ENCODE peak calls at places on chromosomes 6 and 20, in five cellular contexts. Y is hepatocyte, D is uterus, J is adrenal gland, G is OCI-LY7. X is an unnamed sample.

GRCh38 chr20:15584507-15584906 is 988.7 kb downstream of the KIF16B start:
- DNase-seq in Y (no peak), G (no peak), J (no peak), D (no peak), X (no peak)

GRCh38 chr20:35306931-35307517 is 14.8 kb upstream of the FAM83C start:
- DNase-seq in D (no peak), J (peak), Y (peak), G (peak), X (peak)

GRCh38 chr6:101117397-101118185 is 236.5 kb upstream of the ASCC3 start:
- DNase-seq in J (no peak), D (no peak), G (no peak), Y (peak), X (no peak)

GRCh38 chr6:33578588-33579011 is 1.5 kb downstream of the BAK1 start:
- DNase-seq in G (peak), D (no peak), Y (no peak), J (no peak), X (no peak)

GRCh38 chr20:6711950-6712634 is 55.4 kb upstream of the BMP2 start:
- DNase-seq in D (no peak), J (no peak), Y (peak), G (no peak), X (peak)

GRCh38 chr6:113343940-113344339 is 513.2 kb upstream of the MARCKS start:
- DNase-seq in J (no peak), Y (no peak), D (no peak), G (no peak), X (no peak)

GRCh38 chr6:10411131-10411914 is 3.6 kb downstream of the TFAP2A start:
- DNase-seq in Y (no peak), D (no peak), J (no peak), G (no peak), X (no peak)

GRCh38 chr6:162070639-162071038 is 656.9 kb downstream of the PRKN start:
- DNase-seq in G (no peak), Y (no peak), D (no peak), J (no peak), X (no peak)

GRCh38 chr20:35653893-35654292 is 10.8 kb downstream of the CPNE1 start:
- DNase-seq in J (no peak), D (no peak), G (no peak), Y (no peak), X (no peak)

GRCh38 chr6:35736293-35736894 is 438 bp upstream of the ARMC12 start:
- DNase-seq in Y (peak), G (peak), J (peak), D (peak), X (peak)

GRCh38 chr20:19269737-19270325 is 57.4 kb downstream of the SLC24A3 start:
- DNase-seq in Y (no peak), J (no peak), D (no peak), G (no peak), X (no peak)

GRCh38 chr20:6008254-6008653 is 45.6 kb downstream of the LRRN4 start:
- DNase-seq in G (no peak), D (peak), Y (peak), J (peak), X (peak)

GRCh38 chr6:112592159-112592558 is 245.0 kb downstream of the RFPL4B start:
- DNase-seq in Y (no peak), D (no peak), J (no peak), G (no peak), X (no peak)

GRCh38 chr6:53618219-53618618 is 47.3 kb downstream of the KLHL31 start:
- DNase-seq in G (no peak), Y (no peak), D (no peak), J (no peak), X (no peak)

GRCh38 chr6:127118505-127119360 is at the start of gene RSPO3:
- DNase-seq in D (peak), G (no peak), Y (peak), J (no peak), X (peak)

GRCh38 chr6:160253714-160254113 is 4.9 kb downstream of the SLC22A2 start:
- DNase-seq in J (no peak), D (no peak), Y (peak), G (no peak), X (no peak)

GRCh38 chr6:146664871-146665270 is 66.1 kb downstream of the ADGB start:
- DNase-seq in J (no peak), D (no peak), Y (peak), G (no peak), X (no peak)

GRCh38 chr20:15945301-15945700 is 627.9 kb downstream of the KIF16B start:
- DNase-seq in J (no peak), G (no peak), D (no peak), Y (no peak), X (no peak)

GRCh38 chr6:34062156-34062555 is 83.7 kb downstream of the GRM4 start:
- DNase-seq in Y (no peak), J (no peak), G (no peak), D (no peak), X (no peak)

GRCh38 chr6:30781362-30781696 is 37.0 kb upstream of the IER3 start:
- DNase-seq in J (no peak), D (no peak), G (no peak), Y (no peak), X (no peak)

GRCh38 chr6:85498596-85499258 is 48.8 kb downstream of the NT5E start:
- DNase-seq in J (no peak), D (no peak), Y (no peak), G (no peak), X (no peak)

GRCh38 chr6:27127874-27128795 is 119.4 kb upstream of the PRSS16 start:
- DNase-seq in D (no peak), G (peak), Y (no peak), J (no peak), X (no peak)

GRCh38 chr6:118240878-118241528 is 307.1 kb upstream of the PLN start:
- DNase-seq in G (peak), Y (no peak), D (no peak), J (no peak), X (no peak)

GRCh38 chr20:57388953-57389694 is 2.1 kb upstream of the RBM38 start:
- DNase-seq in Y (peak), D (peak), J (peak), G (peak), X (peak)

GRCh38 chr6:18632670-18633410 is 245.7 kb downstream of the RNF144B start:
- DNase-seq in J (no peak), Y (no peak), G (no peak), D (no peak), X (no peak)

GRCh38 chr6:118650500-118651281 is 700 bp downstream of the CEP85L start:
- DNase-seq in J (peak), Y (peak), D (peak), G (peak), X (peak)

GRCh38 chr20:19783966-19784401 is 25.9 kb downstream of the RIN2 start:
- DNase-seq in D (no peak), G (no peak), Y (no peak), J (peak), X (no peak)

GRCh38 chr20:53834044-53834442 is 236.4 kb downstream of the BCAS1 start:
- DNase-seq in D (no peak), G (peak), Y (no peak), J (no peak), X (no peak)

GRCh38 chr6:45991189-45991588 is 24.5 kb downstream of the CLIC5 start:
- DNase-seq in Y (no peak), G (no peak), D (no peak), J (no peak), X (no peak)

GRCh38 chr6:14487625-14488024 is 370.1 kb downstream of the CD83 start:
- DNase-seq in D (no peak), G (no peak), J (no peak), Y (no peak), X (no peak)

GRCh38 chr6:48996461-48997119 is 466.5 kb downstream of the MMUT start:
- DNase-seq in D (no peak), Y (no peak), G (no peak), J (no peak), X (no peak)

GRCh38 chr6:90397047-90397446 is 100.4 kb upstream of the BACH2 start:
- DNase-seq in D (no peak), Y (no peak), G (no peak), J (no peak), X (no peak)

GRCh38 chr20:56793916-56794315 is 164.8 kb downstream of the TFAP2C start:
- DNase-seq in Y (no peak), D (no peak), J (no peak), G (no peak), X (no peak)

GRCh38 chr6:24931296-24931695 is 4.5 kb downstream of the RIPOR2 start:
- DNase-seq in D (no peak), Y (no peak), J (no peak), G (no peak), X (no peak)

GRCh38 chr6:165791306-165791705 is 128.3 kb upstream of the PDE10A start:
- DNase-seq in Y (no peak), J (no peak), D (no peak), G (no peak), X (no peak)

GRCh38 chr20:2006452-2007381 is 12.9 kb upstream of the PDYN start:
- DNase-seq in G (peak), Y (peak), J (peak), D (no peak), X (no peak)

GRCh38 chr6:159989882-159990480 is 21.1 kb downstream of the IGF2R start:
- DNase-seq in D (no peak), J (no peak), G (no peak), Y (no peak), X (no peak)

GRCh38 chr6:15893556-15894253 is 230.9 kb upstream of the DTNBP1 start:
- DNase-seq in J (no peak), Y (peak), D (no peak), G (peak), X (no peak)

GRCh38 chr6:37110455-37111155 is 59.3 kb upstream of the PIM1 start:
- DNase-seq in J (no peak), Y (peak), G (no peak), D (no peak), X (no peak)

GRCh38 chr6:37111156-37111461 is 58.8 kb upstream of the PIM1 start:
- DNase-seq in J (no peak), D (no peak), G (no peak), Y (no peak), X (no peak)

GRCh38 chr6:37106554-37106953 is 63.4 kb upstream of the PIM1 start:
- DNase-seq in J (no peak), Y (no peak), G (no peak), D (no peak), X (no peak)

GRCh38 chr6:37106982-37107453 is 62.9 kb upstream of the PIM1 start:
- DNase-seq in G (no peak), Y (peak), J (no peak), D (no peak), X (no peak)

DNA sequence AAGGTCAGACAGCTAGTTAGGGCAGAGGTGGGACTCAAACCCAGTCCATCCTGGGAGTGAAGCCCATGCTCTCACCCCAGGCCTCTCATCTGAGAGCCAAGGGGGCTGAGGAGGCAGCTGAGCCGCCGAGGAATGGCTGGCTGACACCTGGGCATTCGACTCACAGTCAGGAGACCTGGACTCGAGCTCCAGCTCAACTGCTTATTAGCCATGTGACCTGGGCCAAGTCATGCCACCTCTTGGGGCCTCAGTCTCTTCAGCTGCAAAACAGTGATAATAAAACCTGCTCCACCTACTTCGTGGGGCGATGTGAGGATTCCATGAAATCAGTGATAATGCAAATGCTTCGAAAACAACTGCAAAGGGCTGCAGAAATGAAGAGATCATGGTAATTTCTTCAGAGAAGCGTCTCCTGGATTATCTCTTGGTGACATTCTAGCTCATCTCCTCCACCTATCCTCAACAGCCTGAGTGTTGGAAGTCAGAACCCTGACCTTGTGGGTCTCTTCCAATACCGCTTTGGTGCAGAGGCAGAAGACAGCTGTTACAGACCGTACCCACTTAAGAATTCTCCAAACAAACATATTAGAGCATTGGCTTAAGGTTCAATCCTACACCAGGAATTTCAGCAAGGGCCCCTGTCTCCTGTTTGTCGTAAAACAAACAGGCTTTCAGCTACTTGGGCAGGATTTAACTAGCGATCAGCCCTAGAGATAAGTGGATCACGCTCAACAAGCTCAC is 60.1 kb upstream of the PIM1 start:
- DNase-seq in D (no peak), Y (peak), J (no peak), G (no peak), X (no peak)
- H3K27ac ChIP-seq in D (peak), Y (peak), J (no peak), G (no peak), X (no peak)

DNA sequence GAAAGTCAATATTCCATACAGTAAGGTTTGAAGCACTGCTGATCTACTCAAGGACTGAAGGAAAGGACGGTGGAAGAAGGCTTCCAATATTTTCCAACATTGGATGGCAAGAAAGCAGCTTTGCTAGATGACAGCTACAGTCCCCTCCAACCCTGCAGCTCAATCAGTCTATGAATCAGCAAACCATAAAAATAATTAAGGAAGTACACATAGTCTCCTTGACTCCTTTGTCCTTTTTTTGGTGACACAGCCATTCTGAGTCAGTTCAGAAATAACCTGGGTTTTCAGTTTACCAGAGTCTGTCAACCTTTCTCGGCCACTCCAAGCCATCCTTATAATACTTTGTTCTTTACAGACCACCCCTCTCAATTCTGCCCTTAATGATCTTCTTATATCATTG is 232.5 kb downstream of the IBTK start:
- DNase-seq in G (no peak), Y (no peak), J (no peak), D (no peak), X (no peak)
- H3K27ac ChIP-seq in G (no peak), Y (no peak), J (peak), D (peak), X (peak)

GRCh38 chr20:50580016-50580747 is 70.0 kb downstream of the PTPN1 start:
- DNase-seq in J (peak), G (peak), D (peak), Y (peak), X (peak)

GRCh38 chr20:50582591-50583234 is 72.5 kb downstream of the PTPN1 start:
- DNase-seq in J (no peak), D (no peak), Y (no peak), G (peak), X (peak)

GRCh38 chr20:50582092-50582491 is 71.9 kb downstream of the PTPN1 start:
- DNase-seq in G (peak), Y (no peak), J (no peak), D (no peak), X (no peak)

GRCh38 chr20:50579511-50579910 is 69.3 kb downstream of the PTPN1 start:
- DNase-seq in Y (no peak), D (no peak), J (no peak), G (no peak), X (no peak)

GRCh38 chr20:50580842-50581544 is 70.8 kb downstream of the PTPN1 start:
- DNase-seq in J (no peak), Y (no peak), G (no peak), D (no peak), X (no peak)
- H3K27ac ChIP-seq in J (no peak), Y (no peak), G (peak), D (peak), X (no peak)

GRCh38 chr6:71420693-71421328 is 132.2 kb downstream of the OGFRL1 start:
- DNase-seq in D (peak), Y (peak), G (no peak), J (peak), X (peak)

GRCh38 chr6:71419217-71419953 is 130.8 kb downstream of the OGFRL1 start:
- DNase-seq in D (no peak), Y (peak), J (no peak), G (no peak), X (peak)

GRCh38 chr6:71421611-71422010 is 133.0 kb downstream of the OGFRL1 start:
- DNase-seq in Y (no peak), J (no peak), D (no peak), G (no peak), X (no peak)

GRCh38 chr6:71414486-71414885 is 125.9 kb downstream of the OGFRL1 start:
- DNase-seq in G (no peak), D (no peak), Y (no peak), J (no peak), X (no peak)

GRCh38 chr6:71419954-71420692 is 131.5 kb downstream of the OGFRL1 start:
- DNase-seq in G (no peak), Y (peak), J (peak), D (peak), X (peak)
- H3K27ac ChIP-seq in G (no peak), Y (peak), J (peak), D (peak), X (peak)

GRCh38 chr6:52389264-52389625 is 27.3 kb downstream of the PAQR8 start:
- DNase-seq in J (no peak), G (no peak), Y (no peak), D (no peak), X (no peak)
- H3K27ac ChIP-seq in J (no peak), G (no peak), Y (peak), D (peak), X (no peak)